ENCODE peak calls at places on chromosomes 11 and 22, in five cellular contexts. B is stimulated activated CD8-positive, alpha-beta memory T cell treated with anti-CD3 and anti-CD28 coated beads, Interleukin-4, amount 100 ng/mL, for 4 hours; J is BE2C; R is endothelial cell; M is activated T-cell treated with anti-CD3 and anti-CD28 coated beads for 24 hours. Z is an unnamed sample.
A peak's percentile ranks its signal among the peaks of the same experiment; 100 is the strongest.

GRCh38 chr22:17777005-17777716 is 2.9 kb upstream of the BID start:
- DNase-seq in R (no peak), B (peak; percentile 36), M (peak; percentile 60), J (no peak), Z (no peak)

GRCh38 chr11:7630002-7630401 is 43.3 kb downstream of the CYB5R2 start:
- DNase-seq in J (no peak), M (no peak), R (no peak), B (no peak), Z (no peak)

GRCh38 chr11:73249304-73249703 is 22.8 kb upstream of the P2RY6 start:
- DNase-seq in M (no peak), B (no peak), R (no peak), J (no peak), Z (no peak)

GRCh38 chr11:41522391-41522790 is 62.9 kb upstream of the LRRC4C start:
- DNase-seq in R (no peak), J (no peak), M (no peak), B (no peak), Z (no peak)

GRCh38 chr22:50252081-50253045 is 1.3 kb upstream of the HDAC10 start:
- DNase-seq in B (peak; percentile 50), J (peak; percentile 86), M (peak; percentile 56), R (peak; percentile 76), Z (no peak)

GRCh38 chr11:102733232-102733875 is 8.6 kb upstream of the MMP8 start:
- DNase-seq in J (peak; percentile 73), B (no peak), R (peak; percentile 86), M (peak; percentile 13), Z (no peak)

GRCh38 chr11:32893947-32894827 is 1.6 kb downstream of the QSER1 start:
- DNase-seq in J (peak; percentile 13), R (peak; percentile 22), M (peak; percentile 8), B (no peak), Z (no peak)

GRCh38 chr11:85076535-85077330 is 550.4 kb downstream of the DLG2 start:
- DNase-seq in J (no peak), R (no peak), B (no peak), M (no peak), Z (no peak)

GRCh38 chr11:123956752-123957151 is 13.1 kb upstream of the OR6T1 start:
- DNase-seq in B (no peak), M (no peak), J (no peak), R (no peak), Z (no peak)

GRCh38 chr22:17190702-17191101 is 28.5 kb downstream of the ADA2 start:
- DNase-seq in M (no peak), J (no peak), B (no peak), R (no peak), Z (no peak)

Z was measured in GOT3.